ENCODE peak calls at places on chromosome 20, in five cellular contexts. One of them, this sample, is unnamed.

GRCh38 chr20:8953300-8953699 is 115.6 kb upstream of the PLCB4 start:
- DNase-seq in mesendoderm: peak
- DNase-seq in mesenchymal stem cell: no peak
- DNase-seq in neuronal stem cell: no peak
- DNase-seq in IMR-90: no peak
- DNase-seq in this sample: peak

GRCh38 chr20:51318058-51318960 is 224.2 kb downstream of the NFATC2 start:
- DNase-seq in mesendoderm: peak
- DNase-seq in mesenchymal stem cell: no peak
- DNase-seq in neuronal stem cell: peak
- DNase-seq in IMR-90: no peak
- DNase-seq in this sample: peak

GRCh38 chr20:60363698-60364097 is 405.5 kb downstream of the CDH26 start:
- DNase-seq in mesendoderm: no peak
- DNase-seq in mesenchymal stem cell: no peak
- DNase-seq in neuronal stem cell: no peak
- DNase-seq in IMR-90: no peak
- DNase-seq in this sample: no peak

GRCh38 chr20:24998121-24998520 is 5.6 kb upstream of the APMAP start:
- DNase-seq in mesendoderm: no peak
- DNase-seq in mesenchymal stem cell: no peak
- DNase-seq in neuronal stem cell: no peak
- DNase-seq in IMR-90: no peak
- DNase-seq in this sample: peak

GRCh38 chr20:21027569-21027968 is 78.6 kb downstream of the LINC00237 start:
- DNase-seq in mesendoderm: peak
- DNase-seq in mesenchymal stem cell: no peak
- DNase-seq in neuronal stem cell: no peak
- DNase-seq in IMR-90: no peak
- DNase-seq in this sample: peak

GRCh38 chr20:44884907-44885391 is 556 bp upstream of the YWHAB start:
- DNase-seq in mesendoderm: no peak
- DNase-seq in mesenchymal stem cell: no peak
- DNase-seq in neuronal stem cell: no peak
- DNase-seq in IMR-90: no peak
- DNase-seq in this sample: no peak

GRCh38 chr20:12053348-12053747 is 135.7 kb downstream of the BTBD3 start:
- DNase-seq in mesendoderm: peak
- DNase-seq in mesenchymal stem cell: peak
- DNase-seq in neuronal stem cell: no peak
- DNase-seq in IMR-90: peak
- DNase-seq in this sample: no peak

GRCh38 chr20:60213126-60213893 is 255.1 kb downstream of the CDH26 start:
- DNase-seq in mesendoderm: no peak
- DNase-seq in mesenchymal stem cell: no peak
- DNase-seq in neuronal stem cell: no peak
- DNase-seq in IMR-90: no peak
- DNase-seq in this sample: no peak

GRCh38 chr20:47029845-47030244 is 135.2 kb downstream of the EYA2 start:
- DNase-seq in mesendoderm: no peak
- DNase-seq in mesenchymal stem cell: no peak
- DNase-seq in neuronal stem cell: no peak
- DNase-seq in IMR-90: no peak
- DNase-seq in this sample: no peak

GRCh38 chr20:47030271-47030810 is 135.7 kb downstream of the EYA2 start:
- DNase-seq in mesendoderm: no peak
- DNase-seq in mesenchymal stem cell: no peak
- DNase-seq in neuronal stem cell: no peak
- DNase-seq in IMR-90: no peak
- DNase-seq in this sample: no peak

GRCh38 chr20:47032969-47033578 is 138.4 kb downstream of the EYA2 start:
- DNase-seq in mesendoderm: no peak
- DNase-seq in mesenchymal stem cell: no peak
- DNase-seq in neuronal stem cell: no peak
- DNase-seq in IMR-90: no peak
- DNase-seq in this sample: no peak

GRCh38 chr20:47031821-47032220 is 137.2 kb downstream of the EYA2 start:
- DNase-seq in mesendoderm: no peak
- DNase-seq in mesenchymal stem cell: no peak
- DNase-seq in neuronal stem cell: peak
- DNase-seq in IMR-90: no peak
- DNase-seq in this sample: no peak

GRCh38 chr20:47031028-47031427 is 136.4 kb downstream of the EYA2 start:
- DNase-seq in mesendoderm: no peak
- DNase-seq in mesenchymal stem cell: no peak
- DNase-seq in neuronal stem cell: no peak
- DNase-seq in IMR-90: no peak
- DNase-seq in this sample: no peak
- H2BK5ac ChIP-seq in mesendoderm: no peak
- H2BK5ac ChIP-seq in mesenchymal stem cell: no peak
- H2BK5ac ChIP-seq in neuronal stem cell: peak
- H2BK5ac ChIP-seq in IMR-90: no peak
- H2BK5ac ChIP-seq in this sample: no peak

GRCh38 chr20:48921883-48922867 is 664 bp downstream of the ARFGEF2 start:
- DNase-seq in mesendoderm: peak
- DNase-seq in mesenchymal stem cell: peak
- DNase-seq in neuronal stem cell: no peak
- DNase-seq in IMR-90: peak
- DNase-seq in this sample: no peak
- H2BK120ac ChIP-seq in mesendoderm: peak
- H2BK120ac ChIP-seq in mesenchymal stem cell: peak
- H2BK120ac ChIP-seq in neuronal stem cell: no peak
- H2BK120ac ChIP-seq in IMR-90: peak
- H2BK120ac ChIP-seq in this sample: no peak

GRCh38 chr20:62922451-62922921 is 3.8 kb downstream of the DIDO1 start:
- DNase-seq in mesendoderm: no peak
- DNase-seq in mesenchymal stem cell: no peak
- DNase-seq in neuronal stem cell: no peak
- DNase-seq in IMR-90: no peak
- DNase-seq in this sample: no peak
- H3K9ac ChIP-seq in mesendoderm: no peak
- H3K9ac ChIP-seq in mesenchymal stem cell: peak
- H3K9ac ChIP-seq in neuronal stem cell: no peak
- H3K9ac ChIP-seq in IMR-90: no peak
- H3K9ac ChIP-seq in this sample: no peak

DNA sequence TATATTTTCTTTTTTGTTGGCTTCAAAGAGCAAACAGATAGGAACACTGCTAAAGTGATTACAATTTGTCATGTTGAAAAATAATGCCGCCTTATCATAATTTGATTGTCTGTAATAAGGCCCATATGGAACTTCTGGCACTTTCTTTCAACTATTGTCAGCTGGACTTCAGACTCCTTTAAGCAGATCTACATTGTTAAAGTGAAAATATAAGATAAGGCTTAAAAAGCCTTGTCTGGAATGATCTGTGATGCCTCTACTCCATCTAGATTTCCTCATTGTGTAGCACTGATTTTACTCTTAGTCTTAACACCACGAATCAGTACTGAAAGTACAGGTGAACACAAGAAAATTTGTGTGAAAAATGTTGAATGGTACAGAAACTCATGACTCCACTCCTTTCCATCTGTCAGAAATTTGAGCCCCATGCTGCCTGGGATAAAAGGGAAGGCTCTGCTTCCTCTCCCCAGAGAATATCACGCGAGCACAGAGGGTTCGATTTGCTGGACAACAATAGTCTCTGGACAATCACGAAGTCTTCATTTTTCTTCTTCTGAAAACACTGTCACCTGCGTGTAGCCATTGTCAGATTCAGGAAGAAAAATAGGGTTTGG is 56.0 kb downstream of the BCAS1 start:
- DNase-seq in mesendoderm: no peak
- DNase-seq in mesenchymal stem cell: no peak
- DNase-seq in neuronal stem cell: no peak
- DNase-seq in IMR-90: no peak
- DNase-seq in this sample: no peak
- H2BK5ac ChIP-seq in mesendoderm: no peak
- H2BK5ac ChIP-seq in mesenchymal stem cell: no peak
- H2BK5ac ChIP-seq in neuronal stem cell: no peak
- H2BK5ac ChIP-seq in IMR-90: no peak
- H2BK5ac ChIP-seq in this sample: no peak

GRCh38 chr20:50055524-50056083 is 57.3 kb downstream of the UBE2V1 start:
- DNase-seq in mesendoderm: no peak
- DNase-seq in mesenchymal stem cell: no peak
- DNase-seq in neuronal stem cell: no peak
- DNase-seq in IMR-90: no peak
- DNase-seq in this sample: no peak
- H2BK120ac ChIP-seq in mesendoderm: no peak
- H2BK120ac ChIP-seq in mesenchymal stem cell: peak
- H2BK120ac ChIP-seq in neuronal stem cell: no peak
- H2BK120ac ChIP-seq in IMR-90: peak
- H2BK120ac ChIP-seq in this sample: no peak

This sample was measured in H9.